ENCODE peak calls at places on chromosome 13, in ten cellular contexts. K is AG10803, F is fibroblast of lung, S is IMR-90, I is right atrium auricular region, Z is PC-9, W is fibroblast of mammary gland, V is colonic mucosa, G is mammary epithelial cell, X is lower leg skin. D is an unnamed sample.

GRCh38 chr13:75691183-75691582 is 55.1 kb downstream of the LMO7 start:
- DNase-seq in K (no peak), F (no peak), S (peak; percentile 75), I (no peak), Z (no peak), W (peak; percentile 71), V (no peak), G (peak; percentile 17), X (no peak), D (no peak)

GRCh38 chr13:109220631-109221030 is 565.8 kb downstream of the IRS2 start:
- DNase-seq in K (no peak), F (no peak), S (no peak), I (no peak), Z (no peak), W (no peak), V (no peak), G (no peak), X (no peak), D (no peak)

GRCh38 chr13:113947321-113948033 is 26.4 kb downstream of the C13orf46 start:
- DNase-seq in K (peak; percentile 81), F (peak; percentile 64), S (peak; percentile 43), I (no peak), Z (peak; percentile 45), W (peak; percentile 74), V (peak; percentile 58), G (peak; percentile 49), X (peak; percentile 59), D (peak; percentile 64)

GRCh38 chr13:25575562-25575961 is 203.8 kb downstream of the ATP8A2 start:
- DNase-seq in K (no peak), F (no peak), S (no peak), I (no peak), Z (no peak), W (no peak), V (no peak), G (no peak), X (no peak), D (no peak)

GRCh38 chr13:93476175-93476574 is 249.6 kb downstream of the GPC6 start:
- DNase-seq in K (peak; percentile 80), F (peak; percentile 87), S (peak; percentile 91), I (no peak), Z (peak; percentile 1), W (peak; percentile 51), V (no peak), G (peak; percentile 42), X (no peak), D (peak; percentile 78)

GRCh38 chr13:59774511-59774911 is 389.2 kb downstream of the DIAPH3 start:
- DNase-seq in K (peak; percentile 88), F (peak; percentile 77), S (peak; percentile 77), I (no peak), Z (no peak), W (peak; percentile 61), V (no peak), G (peak; percentile 54), X (no peak), D (peak; percentile 87)

GRCh38 chr13:25692156-25692555 is 320.4 kb downstream of the ATP8A2 start:
- DNase-seq in K (no peak), F (no peak), S (no peak), I (no peak), Z (no peak), W (no peak), V (no peak), G (no peak), X (no peak), D (no peak)

GRCh38 chr13:24299488-24300114 is 9.8 kb upstream of the C1QTNF9 start:
- DNase-seq in K (no peak), F (no peak), S (no peak), I (no peak), Z (no peak), W (no peak), V (no peak), G (no peak), X (no peak), D (no peak)

GRCh38 chr13:75432045-75432444 is 49.9 kb downstream of the TBC1D4 start:
- DNase-seq in K (peak; percentile 59), F (no peak), S (peak; percentile 18), I (no peak), Z (no peak), W (peak; percentile 61), V (no peak), G (no peak), X (no peak), D (no peak)

GRCh38 chr13:50531917-50532899 is 311.3 kb downstream of the DLEU7 start:
- DNase-seq in K (peak; percentile 53), F (peak; percentile 74), S (peak; percentile 62), I (no peak), Z (no peak), W (peak; percentile 66), V (no peak), G (no peak), X (no peak), D (no peak)

GRCh38 chr13:23450340-23451046 is 17.0 kb upstream of the SACS start:
- DNase-seq in K (no peak), F (no peak), S (no peak), I (no peak), Z (no peak), W (no peak), V (no peak), G (no peak), X (no peak), D (no peak)

GRCh38 chr13:43879323-43880181 is at the start of the genes CCDC122 and LACC1:
- DNase-seq in K (peak; percentile 80), F (peak; percentile 78), S (peak; percentile 84), I (peak; percentile 79), Z (peak; percentile 74), W (peak; percentile 74), V (peak; percentile 78), G (peak; percentile 89), X (peak; percentile 72), D (peak; percentile 93)

GRCh38 chr13:66831317-66831716 is 398.8 kb downstream of the PCDH9 start:
- DNase-seq in K (no peak), F (no peak), S (no peak), I (no peak), Z (no peak), W (no peak), V (no peak), G (no peak), X (no peak), D (no peak)

GRCh38 chr13:23427342-23428182 is 5.9 kb downstream of the SACS start:
- DNase-seq in K (peak; percentile 91), F (peak; percentile 97), S (peak; percentile 97), I (no peak), Z (no peak), W (peak; percentile 96), V (no peak), G (peak; percentile 69), X (no peak), D (peak; percentile 93)

GRCh38 chr13:62209539-62209938 is 793.9 kb upstream of the PCDH20 start:
- DNase-seq in K (no peak), F (peak; percentile 0), S (no peak), I (no peak), Z (no peak), W (no peak), V (no peak), G (no peak), X (no peak), D (no peak)

GRCh38 chr13:39916330-39916729 is 260.9 kb downstream of the COG6 start:
- DNase-seq in K (no peak), F (no peak), S (no peak), I (no peak), Z (no peak), W (peak; percentile 67), V (no peak), G (peak; percentile 68), X (no peak), D (peak; percentile 8)

GRCh38 chr13:111598751-111599150 is 278.3 kb downstream of the TEX29 start:
- DNase-seq in K (no peak), F (no peak), S (no peak), I (no peak), Z (no peak), W (no peak), V (no peak), G (no peak), X (no peak), D (no peak)

GRCh38 chr13:99299545-99300341 is 7.5 kb downstream of the GPR183 start:
- DNase-seq in K (no peak), F (no peak), S (no peak), I (no peak), Z (no peak), W (no peak), V (no peak), G (no peak), X (no peak), D (no peak)

GRCh38 chr13:110298566-110299321 is 8.2 kb downstream of the COL4A1 start:
- DNase-seq in K (no peak), F (peak; percentile 38), S (no peak), I (peak; percentile 65), Z (no peak), W (no peak), V (no peak), G (no peak), X (no peak), D (no peak)

GRCh38 chr13:100394005-100394695 is 194.4 kb downstream of the GGACT start:
- DNase-seq in K (peak; percentile 91), F (peak; percentile 88), S (peak; percentile 92), I (no peak), Z (no peak), W (peak; percentile 98), V (no peak), G (no peak), X (no peak), D (peak; percentile 93)
- H3K4me3 ChIP-seq in K (peak overlapping the region; percentile 45), F (peak overlapping the region; percentile 39), S (peak overlapping the region; percentile 48), I (no peak overlapping the region), Z (no peak overlapping the region), W (peak overlapping the region; percentile 2), V (no peak overlapping the region), G (no peak overlapping the region), X (no peak overlapping the region), D (peak overlapping the region; percentile 31)

DNA sequence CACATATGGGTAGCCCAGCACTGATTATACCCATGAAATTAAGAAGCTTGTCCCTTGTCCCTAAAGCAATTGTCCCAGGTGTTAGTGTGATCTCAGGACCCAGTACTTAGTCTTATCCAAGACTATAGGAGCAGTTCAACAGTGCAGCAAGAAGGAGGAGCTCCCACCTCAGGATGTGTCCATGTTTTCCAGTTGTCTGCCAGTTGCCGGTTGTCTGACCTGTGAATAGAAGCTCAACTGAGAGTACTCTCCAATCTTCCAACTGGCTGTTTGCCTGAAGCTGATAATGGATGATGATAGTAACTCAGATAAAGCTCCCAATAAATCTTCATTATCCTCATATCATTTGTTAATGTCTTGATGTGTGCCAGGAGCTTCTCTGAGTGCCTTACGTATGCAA is 107.2 kb upstream of the HTR2A start:
- DNase-seq in K (no peak), F (no peak), S (peak; percentile 10), I (no peak), Z (no peak), W (peak; percentile 38), V (no peak), G (no peak), X (no peak), D (no peak)
- TF ChIP-seq CTCF in K (no peak), F (peak; percentile 8), S (no peak), I (no peak), Z (no peak), W (peak; percentile 13), V (no peak), G (peak; percentile 8), X (no peak), D (no peak)

GRCh38 chr13:42745655-42746054 is 35.7 kb upstream of the FAM216B start:
- DNase-seq in K (no peak), F (no peak), S (peak; percentile 58), I (no peak), Z (no peak), W (peak; percentile 47), V (no peak), G (no peak), X (no peak), D (peak; percentile 31)
- H3K4me3 ChIP-seq in K (no peak overlapping the region), F (no peak overlapping the region), S (no peak overlapping the region), I (no peak overlapping the region), Z (no peak overlapping the region), W (no peak overlapping the region), V (no peak overlapping the region), G (no peak overlapping the region), X (no peak overlapping the region), D (no peak overlapping the region)

GRCh38 chr13:112874751-112875300 is 94.2 kb upstream of the MCF2L start:
- DNase-seq in K (no peak), F (no peak), S (no peak), I (no peak), Z (no peak), W (no peak), V (no peak), G (no peak), X (no peak), D (no peak)
- TF ChIP-seq CTCF in K (no peak), F (no peak), S (no peak), I (peak; percentile 44), Z (no peak), W (no peak), V (no peak), G (no peak), X (no peak), D (no peak)

D was measured in foreskin fibroblast.